ENCODE peak calls at places on chromosome 4, in six cellular contexts. K is brain microvascular endothelial cell; N is CD14-positive monocyte; S is spleen; L is AG20443; W is stimulated activated CD8-positive, alpha-beta memory T cell treated with anti-CD3 and anti-CD28 coated beads, Interleukin-4, amount 100 ng/mL, for 48 hours. U is an unnamed sample.
A peak's percentile ranks its signal among the peaks of the same experiment; 100 is the strongest.

GRCh38 chr4:3286335-3287175 is 6.3 kb upstream of the RGS12 start:
- DNase-seq in K (no peak), N (no peak), S (no peak), L (no peak), W (peak; percentile 13), U (peak; percentile 84)

GRCh38 chr4:123838426-123838825 is 441.8 kb downstream of the SPRY1 start:
- DNase-seq in K (no peak), N (no peak), S (no peak), L (no peak), W (no peak), U (no peak)

GRCh38 chr4:115424852-115425251 is 311.4 kb upstream of the NDST4 start:
- DNase-seq in K (no peak), N (no peak), S (no peak), L (no peak), W (no peak), U (no peak)

GRCh38 chr4:30837131-30837539 is 117.0 kb downstream of the PCDH7 start:
- DNase-seq in K (no peak), N (no peak), S (no peak), L (peak; percentile 7), W (no peak), U (peak; percentile 32)

GRCh38 chr4:176226736-176227135 is 31.4 kb upstream of the SPATA4 start:
- DNase-seq in K (no peak), N (no peak), S (no peak), L (no peak), W (no peak), U (no peak)

GRCh38 chr4:72338060-72338459 is 231.0 kb downstream of the ADAMTS3 start:
- DNase-seq in K (no peak), N (no peak), S (no peak), L (no peak), W (no peak), U (no peak)

GRCh38 chr4:174217273-174218126 is 66.0 kb downstream of the FBXO8 start:
- DNase-seq in K (no peak), N (no peak), S (no peak), L (peak; percentile 82), W (peak; percentile 33), U (peak; percentile 79)

GRCh38 chr4:91963489-91963888 is 340.3 kb upstream of the GRID2 start:
- DNase-seq in K (no peak), N (no peak), S (no peak), L (no peak), W (no peak), U (peak; percentile 12)

GRCh38 chr4:87506974-87507701 is 22.0 kb downstream of the SPARCL1 start:
- DNase-seq in K (peak; percentile 27), N (no peak), S (no peak), L (peak; percentile 69), W (no peak), U (peak; percentile 81)

GRCh38 chr4:107592518-107592917 is 127.5 kb downstream of the PAPSS1 start:
- DNase-seq in K (no peak), N (no peak), S (no peak), L (no peak), W (no peak), U (no peak)

GRCh38 chr4:76989391-76990061 is 40.0 kb downstream of the SEPTIN11 start:
- DNase-seq in K (no peak), N (no peak), S (no peak), L (no peak), W (peak; percentile 62), U (no peak)

GRCh38 chr4:2634014-2634413 is 97.6 kb downstream of the FAM193A start:
- DNase-seq in K (no peak), N (no peak), S (no peak), L (no peak), W (no peak), U (no peak)

GRCh38 chr4:88027611-88028608 is 20.5 kb downstream of the PKD2 start:
- DNase-seq in K (peak; percentile 76), N (no peak), S (no peak), L (peak; percentile 82), W (no peak), U (peak; percentile 65)

GRCh38 chr4:16310606-16311005 is 84.3 kb upstream of the TAPT1 start:
- DNase-seq in K (no peak), N (no peak), S (no peak), L (no peak), W (no peak), U (no peak)

GRCh38 chr4:155552180-155552579 is 114.5 kb upstream of the GUCY1A1 start:
- DNase-seq in K (peak; percentile 9), N (no peak), S (no peak), L (no peak), W (no peak), U (peak; percentile 73)

GRCh38 chr4:40038972-40039371 is 17.7 kb upstream of the N4BP2 start:
- DNase-seq in K (no peak), N (no peak), S (no peak), L (peak; percentile 33), W (no peak), U (no peak)

U was measured in astrocyte of the cerebellum.